ENCODE peak calls at places on chromosomes 11 and 22, in nine cellular contexts. B is A549; E is cardiac muscle cell; M is heart left ventricle; W is neuronal stem cell; U is Peyer's patch; V is HCT116; H is heart right ventricle; K is CD8-positive, alpha-beta T cell. P is an unnamed sample. For H3K9me3 and H3K4me1, the result is how much of the 10 kb centered on the place peaks cover.

GRCh38 chr11:130525307-130525706 is 76.9 kb downstream of the ADAMTS15 start:
- DNase-seq in B (no peak), V (no peak), U (no peak), H (no peak), K (no peak), M (no peak), E (no peak), W (no peak), P (no peak)

GRCh38 chr11:1090600-1091331 is 16.1 kb downstream of the MUC2 start:
- DNase-seq in E (no peak), M (no peak), K (no peak), B (no peak), V (no peak), W (no peak), U (no peak), H (no peak), P (no peak)

GRCh38 chr11:19076744-19077589 is 16.4 kb upstream of the MRGPRX2 start:
- DNase-seq in V (peak), B (peak), H (peak), M (no peak), W (peak), U (peak), K (peak), E (peak), P (peak)

GRCh38 chr11:14136561-14136960 is 174.0 kb downstream of the SPON1 start:
- DNase-seq in B (no peak), W (no peak), H (no peak), V (no peak), U (no peak), E (no peak), K (no peak), M (no peak), P (no peak)

GRCh38 chr11:43852057-43852636 is 28.5 kb upstream of the ALKBH3 start:
- DNase-seq in E (peak), K (peak), M (peak), U (peak), B (peak), H (peak), V (peak), W (peak), P (peak)

GRCh38 chr22:22469527-22469926 is 39.0 kb downstream of the ZNF280B start:
- DNase-seq in M (no peak), W (no peak), U (no peak), K (no peak), B (no peak), H (no peak), E (no peak), V (no peak), P (no peak)

GRCh38 chr11:130582176-130582575 is 133.7 kb downstream of the ADAMTS15 start:
- DNase-seq in K (no peak), E (no peak), M (no peak), U (no peak), W (no peak), H (no peak), V (no peak), B (no peak), P (no peak)

GRCh38 chr11:109425554-109425953 is 3.6 kb downstream of the C11orf87 start:
- DNase-seq in M (no peak), B (no peak), E (no peak), H (no peak), V (no peak), K (no peak), W (no peak), U (no peak), P (no peak)

GRCh38 chr11:120410622-120411380 is 74.6 kb downstream of the ARHGEF12 start:
- DNase-seq in B (no peak), E (no peak), W (no peak), K (no peak), H (no peak), V (no peak), U (no peak), M (no peak), P (no peak)

GRCh38 chr22:40422558-40423245 is 52.3 kb downstream of the SGSM3 start:
- DNase-seq in U (no peak), W (no peak), H (no peak), M (no peak), E (no peak), B (no peak), K (no peak), V (no peak), P (peak)

GRCh38 chr11:113446938-113447337 is 28.3 kb downstream of the DRD2 start:
- DNase-seq in B (no peak), M (no peak), H (no peak), V (no peak), U (no peak), W (no peak), E (no peak), K (no peak), P (no peak)

GRCh38 chr11:131816046-131816445 is 445.6 kb downstream of the NTM start:
- DNase-seq in E (no peak), M (no peak), V (no peak), K (no peak), U (no peak), W (no peak), B (no peak), H (no peak), P (no peak)

GRCh38 chr22:42642801-42643631 is 2.6 kb upstream of the ATP5MGL start:
- DNase-seq in B (no peak), H (no peak), U (no peak), M (no peak), W (no peak), V (no peak), K (no peak), E (no peak), P (no peak)

GRCh38 chr11:20126724-20127123 is 33.6 kb downstream of the DBX1 start:
- DNase-seq in V (no peak), W (no peak), B (no peak), M (no peak), U (no peak), K (no peak), H (no peak), E (no peak), P (no peak)

GRCh38 chr11:95671768-95672167 is 117.8 kb downstream of the FAM76B start:
- DNase-seq in B (no peak), K (no peak), U (no peak), H (no peak), M (no peak), E (peak), V (no peak), W (no peak), P (no peak)

DNA sequence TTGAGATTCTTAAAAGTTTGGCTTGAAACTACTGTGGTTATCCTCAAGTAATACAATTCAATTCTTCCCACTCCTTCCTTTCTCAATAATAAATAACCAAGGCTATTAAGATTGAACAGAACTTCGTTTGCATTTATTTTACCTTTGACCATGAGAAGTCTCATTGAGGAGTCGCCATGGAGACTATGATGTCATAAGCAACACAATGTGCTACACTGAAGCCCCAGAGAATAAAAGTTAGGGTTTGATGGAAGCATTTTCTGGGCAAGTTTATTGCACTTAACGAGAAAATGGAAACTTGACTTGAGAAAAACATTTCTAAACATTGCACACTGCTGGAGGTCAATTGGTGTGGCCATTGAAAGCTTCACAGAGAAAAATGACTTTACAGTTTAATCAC is 121.5 kb downstream of the FAM76B start:
- DNase-seq in H (no peak), E (no peak), M (no peak), B (no peak), U (no peak), V (no peak), W (no peak), K (no peak), P (no peak)
- H3K27ac ChIP-seq in H (no peak), E (no peak), M (no peak), B (no peak), U (no peak), V (no peak), W (no peak), K (no peak), P (no peak)

GRCh38 chr22:49433044-49433443 is 394.6 kb downstream of the BRD1 start:
- DNase-seq in U (no peak), E (no peak), W (no peak), H (no peak), B (no peak), V (no peak), M (no peak), K (no peak), P (no peak)
- H3K9me3 ChIP-seq in U (under half), E (under half), W (under half), H (under half), B (under half), V (under half), M (under half), K (under half), P (under half)

GRCh38 chr11:11167806-11168205 is 185.2 kb downstream of the CSNK2A3 start:
- DNase-seq in B (no peak), E (no peak), V (no peak), K (no peak), W (no peak), H (no peak), U (no peak), M (no peak), P (no peak)
- H3K4me1 ChIP-seq in B (under half), E (under half), V (under half), K (under half), W (under half), H (under half), U (under half), M (under half), P (under half)

DNA sequence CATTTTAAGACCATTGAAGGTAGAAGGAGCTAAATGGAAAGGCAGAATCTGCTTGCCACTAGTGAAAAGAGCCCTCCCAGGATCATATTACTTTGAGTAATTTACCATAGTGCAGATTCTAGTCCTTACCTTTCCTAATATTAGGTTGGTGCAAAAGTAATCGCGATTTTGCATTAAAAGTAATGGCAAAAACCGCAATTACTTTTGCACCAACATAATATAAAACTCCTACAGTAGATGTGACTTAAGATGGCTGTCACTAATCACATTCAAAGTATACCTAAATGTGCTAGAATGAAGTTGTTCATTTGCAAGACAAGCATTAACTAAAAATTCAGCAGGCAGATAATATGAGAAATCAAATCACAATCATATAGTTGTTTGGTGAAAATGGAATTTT is 38.1 kb upstream of the ARL14EP start:
- DNase-seq in B (no peak), V (no peak), U (no peak), K (no peak), H (no peak), M (no peak), W (no peak), E (no peak), P (no peak)
- H3K27ac ChIP-seq in B (no peak), V (no peak), U (no peak), K (no peak), H (no peak), M (no peak), W (no peak), E (no peak), P (no peak)

GRCh38 chr11:122676638-122677037 is 21.1 kb downstream of the UBASH3B start:
- DNase-seq in W (no peak), V (peak), H (no peak), U (no peak), M (no peak), K (no peak), B (peak), E (no peak), P (no peak)

GRCh38 chr11:122670131-122670530 is 14.6 kb downstream of the UBASH3B start:
- DNase-seq in V (no peak), K (no peak), H (no peak), B (no peak), U (no peak), M (no peak), W (no peak), E (no peak), P (no peak)

GRCh38 chr11:122671270-122671906 is 15.9 kb downstream of the UBASH3B start:
- DNase-seq in H (peak), M (peak), K (no peak), E (peak), W (no peak), V (no peak), B (no peak), U (no peak), P (no peak)

GRCh38 chr11:122673706-122674105 is 18.2 kb downstream of the UBASH3B start:
- DNase-seq in B (no peak), U (no peak), M (no peak), K (no peak), H (no peak), V (no peak), E (peak), W (no peak), P (no peak)

GRCh38 chr11:122672892-122673291 is 17.4 kb downstream of the UBASH3B start:
- DNase-seq in W (no peak), K (no peak), V (no peak), B (no peak), H (no peak), U (peak), E (no peak), M (peak), P (peak)
- H3K9me3 ChIP-seq in W (under half), K (under half), V (under half), B (under half), H (under half), U (under half), E (under half), M (under half), P (under half)

GRCh38 chr11:63240098-63240497 is 3.3 kb downstream of the SLC22A25 start:
- DNase-seq in U (no peak), K (no peak), V (no peak), H (no peak), E (no peak), W (no peak), M (no peak), B (no peak), P (no peak)

GRCh38 chr11:63242089-63242762 is 1.2 kb downstream of the SLC22A25 start:
- DNase-seq in H (no peak), W (no peak), E (no peak), B (no peak), K (no peak), V (no peak), U (no peak), M (no peak), P (no peak)

GRCh38 chr11:63243533-63243932 is at the start of gene SLC22A25:
- DNase-seq in K (no peak), V (no peak), U (no peak), M (no peak), W (no peak), H (no peak), E (peak), B (no peak), P (peak)

GRCh38 chr11:63239254-63239653 is 4.1 kb downstream of the SLC22A25 start:
- DNase-seq in H (no peak), V (no peak), B (no peak), M (no peak), K (no peak), W (no peak), E (no peak), U (no peak), P (no peak)

DNA sequence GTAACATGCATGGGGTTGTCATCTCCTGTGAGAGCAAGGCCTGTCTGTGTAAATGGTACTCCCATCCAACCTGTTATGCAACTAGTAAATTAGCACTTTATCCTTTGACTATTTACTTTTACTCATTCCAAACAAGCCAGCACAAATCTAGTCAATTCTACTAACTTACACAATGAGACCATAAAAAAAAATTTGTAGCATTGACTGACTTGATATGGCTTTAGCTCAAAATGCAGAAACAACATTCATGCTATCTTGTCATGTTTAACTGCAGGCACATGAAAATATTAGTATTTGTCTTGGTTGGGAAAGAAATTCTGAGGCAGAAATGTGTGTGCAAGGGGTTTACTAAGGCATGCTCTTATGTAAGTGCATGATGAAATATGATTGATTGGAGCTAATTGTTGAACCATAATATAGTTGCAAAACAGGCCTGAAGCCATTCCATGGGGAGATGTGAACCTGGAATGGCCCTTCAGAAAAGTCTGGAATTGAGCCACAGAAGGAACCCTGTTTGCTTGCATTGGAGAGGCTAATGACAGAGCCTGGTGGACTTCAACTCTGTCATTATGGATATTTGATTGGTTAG is 2.5 kb downstream of the SLC22A25 start:
- DNase-seq in U (no peak), V (no peak), B (no peak), M (no peak), K (no peak), E (no peak), H (no peak), W (no peak), P (no peak)
- H3K4me1 ChIP-seq in U (under half), V (under half), B (under half), M (under half), K (under half), E (under half), H (under half), W (under half), P (under half)

GRCh38 chr11:9606799-9607510 is 33.5 kb downstream of the WEE1 start:
- DNase-seq in B (no peak), H (no peak), V (peak), W (no peak), E (no peak), U (peak), K (no peak), M (no peak), P (no peak)

GRCh38 chr11:9601876-9602199 is 28.4 kb downstream of the WEE1 start:
- DNase-seq in M (no peak), E (no peak), K (no peak), V (no peak), W (no peak), H (no peak), B (no peak), U (no peak), P (no peak)

GRCh38 chr11:9605742-9606141 is 32.3 kb downstream of the WEE1 start:
- DNase-seq in U (no peak), V (no peak), W (no peak), M (no peak), H (no peak), K (no peak), B (no peak), E (no peak), P (no peak)

GRCh38 chr11:9601041-9601875 is 27.8 kb downstream of the WEE1 start:
- DNase-seq in B (no peak), U (peak), V (no peak), W (no peak), M (peak), H (peak), E (peak), K (peak), P (no peak)

DNA sequence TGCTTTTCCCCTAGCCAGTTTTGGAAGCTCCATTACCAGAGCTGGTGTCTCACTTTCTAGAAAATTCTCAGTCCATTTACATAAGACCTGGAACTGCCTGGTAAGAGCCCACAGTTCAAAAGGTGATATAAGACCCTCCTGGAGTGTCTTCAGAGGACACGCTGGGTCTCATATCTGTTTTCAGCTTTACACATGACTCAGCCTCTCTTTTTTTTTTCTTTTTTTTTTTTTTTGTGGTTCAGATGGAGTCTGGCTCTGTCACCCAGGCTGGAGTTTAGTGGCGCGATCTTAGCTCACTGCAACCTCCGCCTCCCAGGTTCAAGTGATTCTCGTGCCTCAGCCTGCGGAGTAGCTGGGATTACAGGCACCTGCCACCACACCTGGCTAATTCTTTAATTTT is 30.7 kb downstream of the WEE1 start:
- DNase-seq in M (no peak), K (no peak), W (no peak), V (no peak), U (no peak), E (no peak), B (no peak), H (no peak), P (no peak)
- H3K27ac ChIP-seq in M (no peak), K (no peak), W (no peak), V (no peak), U (no peak), E (no peak), B (no peak), H (no peak), P (no peak)

DNA sequence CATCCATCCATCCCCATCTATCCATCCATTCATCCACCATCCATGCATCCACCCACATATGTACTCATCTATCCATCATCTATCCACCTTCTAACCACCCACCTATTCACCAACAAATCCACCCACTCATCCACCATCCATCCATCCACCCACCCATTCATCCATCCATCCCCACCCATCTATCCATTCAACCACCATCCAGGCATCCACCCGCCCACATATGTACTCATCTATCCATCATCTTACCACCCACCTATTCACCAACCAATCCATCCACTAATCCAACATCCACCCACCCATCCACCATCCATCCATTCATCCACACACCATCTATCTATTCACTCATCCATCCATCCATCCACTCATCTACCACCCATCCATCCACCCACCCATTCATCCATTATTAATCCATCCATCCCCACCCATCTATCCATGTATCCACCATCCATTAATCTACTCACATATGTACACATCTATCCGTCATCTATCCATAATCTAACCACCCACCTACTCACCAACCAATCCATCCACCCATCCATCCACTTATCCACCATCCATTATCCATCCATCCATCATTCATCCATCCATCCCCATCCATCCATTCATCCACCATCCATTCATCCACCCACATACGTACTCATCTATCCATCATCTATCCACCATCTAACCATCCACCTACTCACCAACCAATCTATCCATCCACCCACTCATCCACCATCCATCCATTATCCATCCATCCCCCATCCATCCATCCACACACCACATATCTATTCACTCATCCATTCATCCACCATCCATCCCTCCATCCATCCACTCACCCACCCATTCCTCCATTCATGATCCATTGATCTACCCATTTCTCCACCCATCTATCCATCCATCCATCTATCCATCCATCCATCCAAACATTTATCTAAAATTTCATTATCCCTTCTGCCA is 940.0 kb downstream of the BRD1 start:
- DNase-seq in B (no peak), W (no peak), M (no peak), U (no peak), E (no peak), H (no peak), K (no peak), V (no peak), P (no peak)
- H3K9me3 ChIP-seq in B (under half), W (under half), M (under half), U (under half), E (under half), H (under half), K (under half), V (under half), P (under half)